ENCODE peak calls at places on chromosomes 6 and 20, in four cellular contexts. One of them, this sample, is unnamed.

GRCh38 chr6:143743256-143744166 is 65.7 kb downstream of the PHACTR2 start:
- DNase-seq in RPMI7951: no peak
- DNase-seq in stimulated activated effector memory CD8-positive, alpha-beta T cell treated with anti-CD3 and anti-CD28 coated beads, Interleukin-12 subunit alpha, Interleukin-12 subunit beta, amount 100 ng/mL, for 72 hours: no peak
- DNase-seq in dermis microvascular lymphatic vessel endothelial cell: no peak
- DNase-seq in this sample: no peak

GRCh38 chr6:68333444-68333843 is 301.6 kb upstream of the ADGRB3 start:
- DNase-seq in stimulated activated effector memory CD8-positive, alpha-beta T cell treated with anti-CD3 and anti-CD28 coated beads, Interleukin-12 subunit alpha, Interleukin-12 subunit beta, amount 100 ng/mL, for 72 hours: no peak
- DNase-seq in dermis microvascular lymphatic vessel endothelial cell: no peak
- DNase-seq in RPMI7951: no peak
- DNase-seq in this sample: no peak

GRCh38 chr20:25476106-25477105 is 68.9 kb downstream of the GINS1 start:
- DNase-seq in stimulated activated effector memory CD8-positive, alpha-beta T cell treated with anti-CD3 and anti-CD28 coated beads, Interleukin-12 subunit alpha, Interleukin-12 subunit beta, amount 100 ng/mL, for 72 hours: no peak
- DNase-seq in dermis microvascular lymphatic vessel endothelial cell: no peak
- DNase-seq in RPMI7951: no peak
- DNase-seq in this sample: no peak

GRCh38 chr6:11950109-11950508 is 62.0 kb upstream of the HIVEP1 start:
- DNase-seq in stimulated activated effector memory CD8-positive, alpha-beta T cell treated with anti-CD3 and anti-CD28 coated beads, Interleukin-12 subunit alpha, Interleukin-12 subunit beta, amount 100 ng/mL, for 72 hours: no peak
- DNase-seq in RPMI7951: no peak
- DNase-seq in dermis microvascular lymphatic vessel endothelial cell: no peak
- DNase-seq in this sample: no peak

GRCh38 chr20:44642203-44643153 is 9.0 kb downstream of the ADA start:
- DNase-seq in dermis microvascular lymphatic vessel endothelial cell: peak; percentile 86
- DNase-seq in RPMI7951: peak; percentile 95
- DNase-seq in stimulated activated effector memory CD8-positive, alpha-beta T cell treated with anti-CD3 and anti-CD28 coated beads, Interleukin-12 subunit alpha, Interleukin-12 subunit beta, amount 100 ng/mL, for 72 hours: peak; percentile 67
- DNase-seq in this sample: peak; percentile 39

GRCh38 chr20:35503841-35504460 is 25.5 kb downstream of the C20orf173 start:
- DNase-seq in dermis microvascular lymphatic vessel endothelial cell: no peak
- DNase-seq in RPMI7951: no peak
- DNase-seq in stimulated activated effector memory CD8-positive, alpha-beta T cell treated with anti-CD3 and anti-CD28 coated beads, Interleukin-12 subunit alpha, Interleukin-12 subunit beta, amount 100 ng/mL, for 72 hours: no peak
- DNase-seq in this sample: no peak

GRCh38 chr6:85135376-85136094 is 314.3 kb upstream of the NT5E start:
- DNase-seq in stimulated activated effector memory CD8-positive, alpha-beta T cell treated with anti-CD3 and anti-CD28 coated beads, Interleukin-12 subunit alpha, Interleukin-12 subunit beta, amount 100 ng/mL, for 72 hours: no peak
- DNase-seq in RPMI7951: no peak
- DNase-seq in dermis microvascular lymphatic vessel endothelial cell: no peak
- DNase-seq in this sample: no peak

GRCh38 chr20:58019027-58019849 is 209.2 kb downstream of the ANKRD60 start:
- DNase-seq in stimulated activated effector memory CD8-positive, alpha-beta T cell treated with anti-CD3 and anti-CD28 coated beads, Interleukin-12 subunit alpha, Interleukin-12 subunit beta, amount 100 ng/mL, for 72 hours: no peak
- DNase-seq in RPMI7951: peak; percentile 100
- DNase-seq in dermis microvascular lymphatic vessel endothelial cell: no peak
- DNase-seq in this sample: no peak

GRCh38 chr20:58130156-58130555 is 98.3 kb downstream of the ANKRD60 start:
- DNase-seq in dermis microvascular lymphatic vessel endothelial cell: no peak
- DNase-seq in stimulated activated effector memory CD8-positive, alpha-beta T cell treated with anti-CD3 and anti-CD28 coated beads, Interleukin-12 subunit alpha, Interleukin-12 subunit beta, amount 100 ng/mL, for 72 hours: no peak
- DNase-seq in RPMI7951: no peak
- DNase-seq in this sample: no peak

GRCh38 chr20:57525328-57526053 is 551 bp upstream of the CTCFL start:
- DNase-seq in dermis microvascular lymphatic vessel endothelial cell: no peak
- DNase-seq in RPMI7951: no peak
- DNase-seq in stimulated activated effector memory CD8-positive, alpha-beta T cell treated with anti-CD3 and anti-CD28 coated beads, Interleukin-12 subunit alpha, Interleukin-12 subunit beta, amount 100 ng/mL, for 72 hours: no peak
- DNase-seq in this sample: no peak

GRCh38 chr6:130593948-130594347 is 228.1 kb downstream of the TMEM200A start:
- DNase-seq in stimulated activated effector memory CD8-positive, alpha-beta T cell treated with anti-CD3 and anti-CD28 coated beads, Interleukin-12 subunit alpha, Interleukin-12 subunit beta, amount 100 ng/mL, for 72 hours: no peak
- DNase-seq in RPMI7951: no peak
- DNase-seq in dermis microvascular lymphatic vessel endothelial cell: no peak
- DNase-seq in this sample: no peak

GRCh38 chr6:33018904-33019303 is 9.5 kb upstream of the HLA-DOA start:
- DNase-seq in RPMI7951: peak; percentile 84
- DNase-seq in dermis microvascular lymphatic vessel endothelial cell: peak; percentile 20
- DNase-seq in stimulated activated effector memory CD8-positive, alpha-beta T cell treated with anti-CD3 and anti-CD28 coated beads, Interleukin-12 subunit alpha, Interleukin-12 subunit beta, amount 100 ng/mL, for 72 hours: peak; percentile 73
- DNase-seq in this sample: peak; percentile 45

GRCh38 chr6:100944644-100945043 is 63.5 kb upstream of the ASCC3 start:
- DNase-seq in dermis microvascular lymphatic vessel endothelial cell: no peak
- DNase-seq in stimulated activated effector memory CD8-positive, alpha-beta T cell treated with anti-CD3 and anti-CD28 coated beads, Interleukin-12 subunit alpha, Interleukin-12 subunit beta, amount 100 ng/mL, for 72 hours: no peak
- DNase-seq in RPMI7951: no peak
- DNase-seq in this sample: no peak